ENCODE peak calls at places on chromosomes 3 and 15, in eight cellular contexts. One of them, this sample, is unnamed.

GRCh38 chr3:58164916-58165821 is 45.6 kb downstream of the DNASE1L3 start:
- DNase-seq in suprapubic skin: no peak
- DNase-seq in A549: no peak
- DNase-seq in tibial nerve: no peak
- DNase-seq in K562: no peak
- DNase-seq in transverse colon: no peak
- DNase-seq in upper lobe of left lung: no peak
- DNase-seq in sigmoid colon: peak; percentile 70
- DNase-seq in this sample: peak; percentile 58

GRCh38 chr3:64141476-64141875 is 83.8 kb downstream of the PRICKLE2 start:
- DNase-seq in upper lobe of left lung: no peak
- DNase-seq in K562: no peak
- DNase-seq in transverse colon: no peak
- DNase-seq in suprapubic skin: no peak
- DNase-seq in tibial nerve: no peak
- DNase-seq in A549: no peak
- DNase-seq in sigmoid colon: no peak
- DNase-seq in this sample: no peak

GRCh38 chr3:60431599-60431958 is 819.7 kb downstream of the FHIT start:
- DNase-seq in suprapubic skin: no peak
- DNase-seq in sigmoid colon: no peak
- DNase-seq in transverse colon: no peak
- DNase-seq in A549: no peak
- DNase-seq in upper lobe of left lung: no peak
- DNase-seq in tibial nerve: no peak
- DNase-seq in K562: peak; percentile 5
- DNase-seq in this sample: no peak

GRCh38 chr3:196995027-196995426 is 26.4 kb upstream of the PIGZ start:
- DNase-seq in K562: no peak
- DNase-seq in suprapubic skin: peak; percentile 32
- DNase-seq in upper lobe of left lung: no peak
- DNase-seq in tibial nerve: no peak
- DNase-seq in A549: no peak
- DNase-seq in sigmoid colon: peak; percentile 22
- DNase-seq in transverse colon: no peak
- DNase-seq in this sample: no peak

GRCh38 chr3:184284696-184285095 is 8.9 kb downstream of the ECE2 start:
- DNase-seq in A549: peak; percentile 78
- DNase-seq in tibial nerve: no peak
- DNase-seq in K562: peak; percentile 75
- DNase-seq in upper lobe of left lung: no peak
- DNase-seq in suprapubic skin: no peak
- DNase-seq in sigmoid colon: no peak
- DNase-seq in transverse colon: no peak
- DNase-seq in this sample: peak; percentile 34

GRCh38 chr15:61314443-61314842 is 85.3 kb upstream of the RORA start:
- DNase-seq in A549: no peak
- DNase-seq in upper lobe of left lung: no peak
- DNase-seq in transverse colon: no peak
- DNase-seq in tibial nerve: no peak
- DNase-seq in suprapubic skin: no peak
- DNase-seq in K562: no peak
- DNase-seq in sigmoid colon: no peak
- DNase-seq in this sample: no peak

GRCh38 chr3:178454714-178455113 is 81.5 kb upstream of the KCNMB2 start:
- DNase-seq in transverse colon: peak; percentile 9
- DNase-seq in suprapubic skin: no peak
- DNase-seq in K562: no peak
- DNase-seq in tibial nerve: peak; percentile 16
- DNase-seq in sigmoid colon: peak; percentile 88
- DNase-seq in A549: no peak
- DNase-seq in upper lobe of left lung: no peak
- DNase-seq in this sample: no peak

GRCh38 chr15:84749111-84749991 is 959 bp downstream of the ZNF592 start:
- DNase-seq in K562: peak; percentile 36
- DNase-seq in sigmoid colon: peak; percentile 70
- DNase-seq in A549: no peak
- DNase-seq in upper lobe of left lung: peak; percentile 53
- DNase-seq in tibial nerve: no peak
- DNase-seq in transverse colon: peak; percentile 41
- DNase-seq in suprapubic skin: peak; percentile 67
- DNase-seq in this sample: peak; percentile 28

GRCh38 chr3:64039972-64040733 is 16.9 kb upstream of the PSMD6 start:
- DNase-seq in A549: no peak
- DNase-seq in tibial nerve: no peak
- DNase-seq in K562: no peak
- DNase-seq in sigmoid colon: no peak
- DNase-seq in upper lobe of left lung: no peak
- DNase-seq in suprapubic skin: no peak
- DNase-seq in transverse colon: no peak
- DNase-seq in this sample: no peak

GRCh38 chr3:159897331-159898075 is 91.1 kb upstream of the IL12A start:
- DNase-seq in suprapubic skin: no peak
- DNase-seq in upper lobe of left lung: no peak
- DNase-seq in transverse colon: no peak
- DNase-seq in tibial nerve: no peak
- DNase-seq in A549: no peak
- DNase-seq in K562: no peak
- DNase-seq in sigmoid colon: no peak
- DNase-seq in this sample: no peak

GRCh38 chr3:49120096-49120437 is 556 bp downstream of the USP19 start:
- DNase-seq in suprapubic skin: no peak
- DNase-seq in transverse colon: no peak
- DNase-seq in A549: peak; percentile 17
- DNase-seq in tibial nerve: no peak
- DNase-seq in K562: no peak
- DNase-seq in upper lobe of left lung: no peak
- DNase-seq in sigmoid colon: no peak
- DNase-seq in this sample: no peak

GRCh38 chr3:46707601-46708011 is 6.4 kb downstream of the TMIE start:
- DNase-seq in transverse colon: peak; percentile 5
- DNase-seq in suprapubic skin: peak; percentile 25
- DNase-seq in sigmoid colon: peak; percentile 56
- DNase-seq in upper lobe of left lung: peak; percentile 17
- DNase-seq in K562: no peak
- DNase-seq in A549: no peak
- DNase-seq in tibial nerve: no peak
- DNase-seq in this sample: no peak

GRCh38 chr3:111047812-111048435 is 23.7 kb upstream of the NECTIN3 start:
- DNase-seq in sigmoid colon: no peak
- DNase-seq in upper lobe of left lung: no peak
- DNase-seq in transverse colon: no peak
- DNase-seq in suprapubic skin: no peak
- DNase-seq in A549: no peak
- DNase-seq in tibial nerve: no peak
- DNase-seq in K562: no peak
- DNase-seq in this sample: no peak

DNA sequence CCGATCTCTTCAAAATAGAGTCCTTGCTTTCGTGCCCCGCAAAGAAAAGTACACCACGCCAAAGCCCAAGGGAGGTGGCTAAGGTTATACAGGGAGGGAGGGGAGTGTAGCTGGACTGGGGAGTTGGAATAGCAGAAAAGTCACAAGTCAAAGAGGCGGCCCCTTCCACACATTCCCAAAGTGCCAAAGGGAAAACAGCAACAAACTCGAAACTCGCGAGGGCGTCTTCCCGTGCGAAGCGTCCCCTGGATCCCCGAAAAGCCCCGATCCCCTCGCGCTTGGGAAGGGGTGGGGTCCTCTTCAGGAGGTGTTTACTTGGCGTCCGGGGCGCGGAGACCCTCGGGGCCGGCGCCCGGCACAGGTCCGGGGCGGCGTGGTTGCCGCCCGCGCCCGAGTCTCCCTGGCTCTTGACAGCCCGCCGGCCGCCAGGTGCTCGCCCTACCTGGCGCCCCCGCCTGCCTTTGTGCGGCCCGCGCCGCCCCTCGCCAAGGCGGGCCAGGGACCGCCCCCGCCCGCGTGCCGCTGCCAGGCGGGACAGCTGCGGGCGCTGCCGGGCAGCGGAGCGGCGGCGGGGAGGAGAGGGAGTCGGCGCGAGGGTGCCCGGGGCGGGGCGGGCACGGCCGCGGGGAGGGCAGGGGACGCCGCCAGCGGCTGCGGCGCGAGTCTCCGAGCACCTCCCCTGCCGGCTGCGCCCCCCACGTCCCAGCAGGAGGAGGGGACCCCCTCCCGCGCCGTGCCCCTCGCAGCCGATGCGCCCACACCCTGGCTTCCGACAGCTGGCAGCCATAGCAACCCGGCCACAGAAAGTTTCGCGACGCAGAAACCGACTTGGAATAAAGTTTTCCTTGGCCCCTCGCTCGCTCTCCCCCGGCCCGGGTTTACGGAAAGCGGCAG is 966 bp downstream of the MYO1E start:
- DNase-seq in upper lobe of left lung: peak; percentile 42
- DNase-seq in suprapubic skin: no peak
- DNase-seq in sigmoid colon: peak; percentile 67
- DNase-seq in K562: no peak
- DNase-seq in transverse colon: peak; percentile 55
- DNase-seq in A549: peak; percentile 46
- DNase-seq in tibial nerve: no peak
- DNase-seq in this sample: peak; percentile 70
- TF ChIP-seq POLR2A in upper lobe of left lung: no peak
- TF ChIP-seq POLR2A in suprapubic skin: no peak
- TF ChIP-seq POLR2A in sigmoid colon: no peak
- TF ChIP-seq POLR2A in K562: no peak
- TF ChIP-seq POLR2A in transverse colon: no peak
- TF ChIP-seq POLR2A in A549: no peak
- TF ChIP-seq POLR2A in tibial nerve: no peak
- TF ChIP-seq POLR2A in this sample: no peak

GRCh38 chr3:140093742-140094141 is 158.8 kb downstream of the CLSTN2 start:
- DNase-seq in A549: no peak
- DNase-seq in sigmoid colon: peak; percentile 89
- DNase-seq in suprapubic skin: no peak
- DNase-seq in transverse colon: peak; percentile 71
- DNase-seq in upper lobe of left lung: peak; percentile 50
- DNase-seq in tibial nerve: peak; percentile 39
- DNase-seq in K562: no peak
- DNase-seq in this sample: peak; percentile 59

GRCh38 chr3:140096037-140096436 is 161.1 kb downstream of the CLSTN2 start:
- DNase-seq in upper lobe of left lung: no peak
- DNase-seq in sigmoid colon: no peak
- DNase-seq in tibial nerve: no peak
- DNase-seq in transverse colon: no peak
- DNase-seq in suprapubic skin: no peak
- DNase-seq in A549: no peak
- DNase-seq in K562: no peak
- DNase-seq in this sample: no peak

GRCh38 chr3:140091143-140091542 is 156.2 kb downstream of the CLSTN2 start:
- DNase-seq in tibial nerve: no peak
- DNase-seq in upper lobe of left lung: no peak
- DNase-seq in transverse colon: no peak
- DNase-seq in sigmoid colon: peak; percentile 63
- DNase-seq in K562: no peak
- DNase-seq in suprapubic skin: no peak
- DNase-seq in A549: no peak
- DNase-seq in this sample: no peak

GRCh38 chr3:140089403-140090072 is 154.6 kb downstream of the CLSTN2 start:
- DNase-seq in sigmoid colon: no peak
- DNase-seq in tibial nerve: no peak
- DNase-seq in suprapubic skin: no peak
- DNase-seq in A549: no peak
- DNase-seq in K562: no peak
- DNase-seq in upper lobe of left lung: no peak
- DNase-seq in transverse colon: no peak
- DNase-seq in this sample: no peak

DNA sequence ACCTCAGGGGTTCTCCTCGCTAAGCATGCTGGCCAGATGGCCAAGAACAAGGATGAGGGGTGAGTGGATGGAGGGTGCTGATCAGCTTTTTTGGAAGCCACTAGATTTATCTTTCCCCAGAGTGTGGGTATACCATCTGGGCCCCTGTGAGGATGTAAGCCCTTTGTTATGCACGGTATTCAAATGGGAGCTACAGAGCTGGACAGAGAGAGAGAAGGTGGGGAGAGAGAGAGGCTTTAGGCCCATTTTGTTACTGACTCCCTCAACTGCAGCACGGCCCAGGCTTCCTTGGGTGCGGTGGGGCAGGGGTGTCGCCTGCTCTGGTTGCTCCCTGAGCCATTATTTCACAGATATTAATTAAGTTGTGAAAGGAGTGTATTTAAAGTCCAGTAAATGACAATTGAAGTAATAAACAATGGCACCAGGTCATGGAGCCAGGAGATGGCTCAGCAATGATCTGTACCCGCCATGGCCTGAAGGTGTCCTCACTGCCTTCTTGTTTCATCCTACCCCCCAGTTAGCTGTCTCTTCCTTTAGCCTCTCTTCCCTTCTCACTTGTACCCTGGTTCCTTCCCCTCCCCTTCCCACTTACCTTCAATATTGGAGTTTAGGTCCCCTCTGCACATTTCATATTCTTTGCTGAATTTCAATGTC is 158.0 kb downstream of the CLSTN2 start:
- DNase-seq in K562: peak; percentile 13
- DNase-seq in tibial nerve: no peak
- DNase-seq in A549: no peak
- DNase-seq in transverse colon: no peak
- DNase-seq in upper lobe of left lung: no peak
- DNase-seq in suprapubic skin: no peak
- DNase-seq in sigmoid colon: no peak
- DNase-seq in this sample: no peak
- TF ChIP-seq EP300 in K562: no peak
- TF ChIP-seq EP300 in tibial nerve: no peak
- TF ChIP-seq EP300 in A549: no peak
- TF ChIP-seq EP300 in transverse colon: no peak
- TF ChIP-seq EP300 in upper lobe of left lung: no peak
- TF ChIP-seq EP300 in suprapubic skin: no peak
- TF ChIP-seq EP300 in sigmoid colon: no peak
- TF ChIP-seq EP300 in this sample: no peak

DNA sequence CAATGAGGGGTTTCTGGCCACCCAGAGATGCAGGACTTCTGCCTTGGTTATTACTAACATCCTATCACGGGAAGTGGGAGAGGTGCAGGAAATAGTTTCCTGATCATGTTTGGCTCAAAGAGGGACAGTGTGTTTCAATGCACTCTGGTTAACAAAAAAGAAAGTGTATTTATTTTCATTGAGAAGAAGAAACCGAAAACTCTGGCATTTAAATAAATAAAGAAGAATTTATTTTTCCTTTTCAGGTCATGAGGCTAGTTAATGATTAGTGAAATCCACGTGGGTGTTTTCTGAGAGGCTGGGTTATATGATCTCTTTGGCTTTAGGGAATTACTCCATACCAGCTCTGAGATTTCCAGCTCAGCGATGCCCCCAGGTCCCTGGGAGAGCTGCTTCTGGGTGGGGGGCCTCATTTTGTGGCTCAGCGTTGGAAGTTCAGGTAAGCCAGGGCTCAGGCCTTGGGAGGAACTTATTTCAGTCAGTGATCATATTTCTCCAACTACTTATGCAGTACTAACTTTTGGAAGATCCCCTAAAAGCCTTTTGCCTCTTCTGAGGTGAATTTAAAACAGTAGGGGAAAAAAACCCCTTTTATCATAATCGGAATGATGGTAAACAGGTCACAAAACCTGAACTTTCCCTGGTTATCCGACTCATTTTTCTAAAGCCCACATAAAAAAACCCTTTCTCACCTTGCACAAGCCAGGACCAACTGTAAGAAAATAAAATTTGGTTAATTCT is at the start of gene PLA1A:
- DNase-seq in K562: no peak
- DNase-seq in transverse colon: no peak
- DNase-seq in suprapubic skin: no peak
- DNase-seq in sigmoid colon: no peak
- DNase-seq in upper lobe of left lung: no peak
- DNase-seq in A549: peak; percentile 19
- DNase-seq in tibial nerve: no peak
- DNase-seq in this sample: no peak
- TF ChIP-seq POLR2A in K562: no peak
- TF ChIP-seq POLR2A in transverse colon: no peak
- TF ChIP-seq POLR2A in suprapubic skin: no peak
- TF ChIP-seq POLR2A in sigmoid colon: no peak
- TF ChIP-seq POLR2A in upper lobe of left lung: no peak
- TF ChIP-seq POLR2A in A549: no peak
- TF ChIP-seq POLR2A in tibial nerve: no peak
- TF ChIP-seq POLR2A in this sample: no peak

GRCh38 chr3:29525254-29525881 is 244.5 kb downstream of the RBMS3 start:
- DNase-seq in transverse colon: peak; percentile 16
- DNase-seq in A549: no peak
- DNase-seq in upper lobe of left lung: peak; percentile 37
- DNase-seq in sigmoid colon: peak; percentile 90
- DNase-seq in K562: no peak
- DNase-seq in suprapubic skin: peak; percentile 75
- DNase-seq in tibial nerve: peak; percentile 65
- DNase-seq in this sample: peak; percentile 55
- TF ChIP-seq EP300 in transverse colon: no peak
- TF ChIP-seq EP300 in A549: no peak
- TF ChIP-seq EP300 in upper lobe of left lung: peak; percentile 69
- TF ChIP-seq EP300 in sigmoid colon: no peak
- TF ChIP-seq EP300 in K562: no peak
- TF ChIP-seq EP300 in suprapubic skin: no peak
- TF ChIP-seq EP300 in tibial nerve: peak; percentile 84
- TF ChIP-seq EP300 in this sample: no peak

This sample was measured in stomach.